ENCODE peak calls at places on chromosomes 2 and 18, in five cellular contexts. H is iPS DF 6.9, S is ovary, F is brain microvascular endothelial cell, B is transverse colon. E is an unnamed sample.

GRCh38 chr2:709138-709779 is 32.1 kb upstream of the TMEM18 start:
- DNase-seq in H (no peak), S (peak; percentile 69), F (no peak), B (no peak), E (no peak)

GRCh38 chr2:223601932-223602676 is at the start of gene SCG2:
- DNase-seq in H (peak; percentile 16), S (peak; percentile 79), F (peak; percentile 92), B (peak; percentile 41), E (peak; percentile 66)

GRCh38 chr2:216082805-216083204 is 1.1 kb downstream of the TMEM169 start:
- DNase-seq in H (no peak), S (no peak), F (no peak), B (peak; percentile 14), E (no peak)

GRCh38 chr2:134336352-134336751 is 82.5 kb downstream of the MGAT5 start:
- DNase-seq in H (no peak), S (no peak), F (no peak), B (no peak), E (no peak)

GRCh38 chr2:135093685-135094340 is 41.7 kb downstream of the RAB3GAP1 start:
- DNase-seq in H (no peak), S (no peak), F (no peak), B (no peak), E (no peak)

GRCh38 chr2:218618102-218618860 is 10.6 kb downstream of the PLCD4 start:
- DNase-seq in H (no peak), S (no peak), F (no peak), B (no peak), E (no peak)

GRCh38 chr18:4454548-4455112 is 477 bp downstream of the DLGAP1 start:
- DNase-seq in H (no peak), S (peak; percentile 21), F (no peak), B (no peak), E (no peak)

GRCh38 chr2:46064396-46064795 is 232.8 kb upstream of the EPAS1 start:
- DNase-seq in H (no peak), S (no peak), F (no peak), B (no peak), E (no peak)

GRCh38 chr2:3594493-3595281 is at the start of gene COLEC11:
- DNase-seq in H (no peak), S (peak; percentile 74), F (peak; percentile 60), B (no peak), E (peak; percentile 73)

GRCh38 chr18:74897971-74898657 is 300.4 kb downstream of the ZNF407 start:
- DNase-seq in H (no peak), S (no peak), F (peak; percentile 57), B (no peak), E (no peak)

GRCh38 chr18:41456791-41457190 is 498.2 kb upstream of the PIK3C3 start:
- DNase-seq in H (no peak), S (no peak), F (no peak), B (no peak), E (no peak)

GRCh38 chr2:73993376-73993775 is 8.7 kb downstream of the TET3 start:
- DNase-seq in H (no peak), S (no peak), F (no peak), B (no peak), E (no peak)

GRCh38 chr18:21820035-21820810 is 79.6 kb downstream of the MIB1 start:
- DNase-seq in H (no peak), S (no peak), F (no peak), B (no peak), E (no peak)

GRCh38 chr2:46067501-46068292 is 229.5 kb upstream of the EPAS1 start:
- DNase-seq in H (no peak), S (no peak), F (peak; percentile 97), B (no peak), E (no peak)

GRCh38 chr2:196979976-196980375 is 53.5 kb upstream of the PGAP1 start:
- DNase-seq in H (no peak), S (no peak), F (no peak), B (no peak), E (no peak)

GRCh38 chr2:42360493-42360889 is 526 bp downstream of the COX7A2L start:
- DNase-seq in H (no peak), S (no peak), F (no peak), B (no peak), E (no peak)

GRCh38 chr2:42359304-42359749 is 1.7 kb downstream of the COX7A2L start:
- DNase-seq in H (no peak), S (no peak), F (no peak), B (no peak), E (no peak)

GRCh38 chr2:42360890-42361727 is at the start of gene COX7A2L:
- DNase-seq in H (peak; percentile 80), S (peak; percentile 98), F (peak; percentile 95), B (peak; percentile 98), E (peak; percentile 97)

GRCh38 chr2:42361728-42362298 is 796 bp upstream of the COX7A2L start:
- DNase-seq in H (no peak), S (no peak), F (no peak), B (no peak), E (no peak)

DNA sequence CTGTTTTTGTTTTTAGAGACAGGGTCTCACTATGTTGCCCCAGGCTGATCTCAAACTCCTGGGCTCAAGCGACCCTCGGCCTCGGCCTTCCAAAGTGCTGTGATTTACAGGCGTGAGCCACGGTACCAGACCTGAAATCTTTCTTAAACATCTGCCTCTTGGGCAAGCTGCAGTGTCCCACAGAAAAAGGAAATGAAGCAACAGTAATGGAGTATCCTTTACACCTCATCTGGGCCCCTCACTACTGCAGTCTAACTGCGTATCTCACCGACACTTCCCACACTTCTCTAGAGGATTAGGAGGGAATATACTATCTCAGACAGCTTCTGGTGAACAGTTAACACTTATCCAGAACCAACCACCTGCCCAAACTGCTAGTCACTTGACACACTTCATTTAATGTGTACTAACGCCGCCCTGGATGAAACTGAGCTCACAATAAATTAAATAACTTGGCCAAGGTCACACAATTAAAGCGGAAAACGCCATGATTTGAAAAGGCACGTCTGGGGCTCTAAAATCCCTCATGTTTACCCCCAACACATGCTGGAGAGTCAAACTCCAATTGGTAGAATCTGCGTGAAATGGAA is 1.0 kb downstream of the COX7A2L start:
- DNase-seq in H (no peak), S (no peak), F (no peak), B (no peak), E (no peak)
- H3K27ac ChIP-seq in H (no peak overlapping the region), S (no peak overlapping the region), F (peak overlapping the region; percentile 92), B (peak overlapping the region; percentile 96), E (peak overlapping the region; percentile 100)

GRCh38 chr2:20666364-20667150 is at the start of gene GDF7:
- DNase-seq in H (no peak), S (no peak), F (no peak), B (peak; percentile 60), E (peak; percentile 63)
- H3K4me3 ChIP-seq in H (peak within 1 kb of the TSS; percentile 60), S (peak within 1 kb of the TSS; percentile 43), F (peak within 1 kb of the TSS; percentile 37), B (peak within 1 kb of the TSS; percentile 19), E (peak within 1 kb of the TSS; percentile 45)

GRCh38 chr2:120108049-120108448 is 95.2 kb downstream of the EPB41L5 start:
- DNase-seq in H (no peak), S (no peak), F (peak; percentile 78), B (peak; percentile 34), E (peak; percentile 29)

GRCh38 chr2:120104002-120104467 is 91.2 kb downstream of the EPB41L5 start:
- DNase-seq in H (no peak), S (no peak), F (peak; percentile 96), B (no peak), E (no peak)

GRCh38 chr2:120108749-120109148 is 95.9 kb downstream of the EPB41L5 start:
- DNase-seq in H (no peak), S (no peak), F (peak; percentile 22), B (no peak), E (no peak)

GRCh38 chr2:120104772-120105171 is 91.9 kb downstream of the EPB41L5 start:
- DNase-seq in H (no peak), S (no peak), F (no peak), B (no peak), E (no peak)

DNA sequence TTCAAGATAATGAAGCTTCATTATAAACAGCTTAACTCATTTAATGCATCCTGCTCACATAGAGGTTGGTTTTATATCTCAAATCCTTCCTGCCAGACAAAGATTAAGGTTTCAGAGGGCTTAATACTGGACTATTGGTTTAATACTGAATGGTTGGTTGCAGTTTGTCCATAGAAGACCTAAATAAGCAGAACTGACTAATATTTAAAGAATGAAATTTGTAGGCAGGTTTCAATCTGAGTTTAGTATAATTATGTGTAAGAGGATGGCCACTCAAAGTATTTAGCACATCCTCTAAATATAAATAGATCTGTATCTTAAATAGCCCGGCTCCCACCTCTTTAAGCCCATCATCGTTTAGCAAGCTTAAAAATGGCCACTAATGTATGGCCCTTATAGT is 92.5 kb downstream of the EPB41L5 start:
- DNase-seq in H (no peak), S (no peak), F (no peak), B (no peak), E (no peak)
- H3K27ac ChIP-seq in H (no peak overlapping the region), S (no peak overlapping the region), F (no peak overlapping the region), B (no peak overlapping the region), E (no peak overlapping the region)

DNA sequence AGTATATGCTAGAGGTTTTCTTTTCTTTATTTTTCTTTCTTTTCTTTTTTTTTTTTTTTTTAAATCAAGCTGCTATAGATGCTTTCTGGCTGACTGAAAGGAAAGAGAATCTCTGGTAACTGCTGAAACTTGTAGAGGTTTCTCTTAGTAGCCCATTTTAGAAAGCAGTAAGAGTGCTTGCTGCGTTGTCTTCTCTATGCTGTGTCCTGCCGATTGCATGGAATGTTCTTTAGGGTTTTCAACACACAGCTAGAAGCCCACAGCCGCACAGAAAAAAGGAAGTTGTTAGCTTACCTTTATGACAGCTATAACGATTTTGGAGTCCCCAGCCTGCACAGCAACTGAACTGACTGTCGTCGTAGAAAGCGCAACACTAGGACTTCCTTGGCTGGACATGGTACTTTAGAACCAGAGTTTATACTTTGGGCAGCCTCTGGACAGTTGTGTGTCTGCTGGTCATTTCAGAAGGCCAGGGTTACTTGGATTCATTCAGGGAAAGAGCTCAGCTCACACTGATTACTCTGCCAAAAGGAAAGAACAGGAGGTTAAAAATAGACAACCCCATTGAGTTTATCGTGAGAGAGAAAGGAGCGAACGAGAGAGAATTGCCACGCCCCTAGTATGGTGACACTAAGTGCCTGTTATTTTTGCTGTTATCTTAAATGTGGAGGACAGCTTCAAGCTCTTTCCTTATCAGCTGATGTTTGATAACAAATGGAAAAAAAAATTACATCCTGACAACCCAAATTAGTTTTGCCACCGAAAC is at the start of gene CCDC141:
- DNase-seq in H (no peak), S (no peak), F (peak; percentile 7), B (peak; percentile 10), E (no peak)
- H3K4me3 ChIP-seq in H (no peak within 1 kb of the TSS), S (no peak within 1 kb of the TSS), F (no peak within 1 kb of the TSS), B (no peak within 1 kb of the TSS), E (peak within 1 kb of the TSS; percentile 56)

GRCh38 chr18:50441518-50441917 is 66.7 kb downstream of the SKA1 start:
- DNase-seq in H (no peak), S (no peak), F (no peak), B (no peak), E (no peak)
- H3K27ac ChIP-seq in H (no peak overlapping the region), S (no peak overlapping the region), F (no peak overlapping the region), B (no peak overlapping the region), E (no peak overlapping the region)

GRCh38 chr18:35303610-35304009 is 13.6 kb upstream of the ZSCAN30 start:
- DNase-seq in H (no peak), S (no peak), F (no peak), B (no peak), E (no peak)
- H3K4me3 ChIP-seq in H (no peak overlapping the region), S (no peak overlapping the region), F (no peak overlapping the region), B (no peak overlapping the region), E (no peak overlapping the region)

GRCh38 chr2:27552941-27553340 is 29.9 kb upstream of the ZNF512 start:
- DNase-seq in H (no peak), S (no peak), F (no peak), B (no peak), E (no peak)
- H3K27ac ChIP-seq in H (no peak overlapping the region), S (no peak overlapping the region), F (no peak overlapping the region), B (no peak overlapping the region), E (no peak overlapping the region)

GRCh38 chr18:7847357-7847756 is 280.2 kb downstream of the PTPRM start:
- DNase-seq in H (no peak), S (no peak), F (no peak), B (no peak), E (no peak)
- H3K4me3 ChIP-seq in H (no peak overlapping the region), S (no peak overlapping the region), F (no peak overlapping the region), B (no peak overlapping the region), E (no peak overlapping the region)